ENCODE peak calls at places on chromosomes 2 and 18, in nine cellular contexts. R, Y, X, M, W, A, O, F and P are unnamed samples.
A peak's percentile ranks its signal among the peaks of the same experiment; 100 is the strongest.

GRCh38 chr2:239179851-239180371 is 220.9 kb downstream of the HDAC4 start:
- DNase-seq in R (no peak), Y (no peak), X (no peak), M (peak; percentile 71), W (no peak), A (peak; percentile 57), O (no peak), F (peak; percentile 39), P (no peak)

GRCh38 chr2:29831560-29831959 is 89.8 kb downstream of the ALK start:
- DNase-seq in R (no peak), Y (no peak), X (no peak), M (no peak), W (no peak), A (no peak), O (no peak), F (no peak), P (no peak)

GRCh38 chr2:170218931-170219330 is 41.0 kb downstream of the MYO3B start:
- DNase-seq in R (no peak), Y (no peak), X (no peak), M (no peak), W (no peak), A (no peak), O (no peak), F (no peak), P (no peak)

GRCh38 chr2:144941743-144942488 is 422.0 kb upstream of the ZEB2 start:
- DNase-seq in R (no peak), Y (no peak), X (no peak), M (no peak), W (no peak), A (no peak), O (no peak), F (no peak), P (no peak)

GRCh38 chr2:237315170-237315880 is 98.6 kb downstream of the COL6A3 start:
- DNase-seq in R (no peak), Y (peak; percentile 20), X (peak; percentile 76), M (no peak), W (no peak), A (peak; percentile 99), O (peak; percentile 76), F (peak; percentile 85), P (no peak)

GRCh38 chr2:241482126-241482525 is 26.3 kb downstream of the STK25 start:
- DNase-seq in R (no peak), Y (no peak), X (no peak), M (no peak), W (no peak), A (no peak), O (no peak), F (no peak), P (no peak)

GRCh38 chr2:9556121-9556869 is 665 bp upstream of the ADAM17 start:
- DNase-seq in R (no peak), Y (no peak), X (no peak), M (no peak), W (no peak), A (no peak), O (no peak), F (no peak), P (no peak)

GRCh38 chr2:9201185-9201891 is 5.3 kb upstream of the ASAP2 start:
- DNase-seq in R (no peak), Y (no peak), X (no peak), M (no peak), W (no peak), A (no peak), O (no peak), F (no peak), P (peak; percentile 27)

GRCh38 chr2:42225573-42225972 is 56.4 kb downstream of the EML4 start:
- DNase-seq in R (no peak), Y (no peak), X (no peak), M (no peak), W (no peak), A (no peak), O (no peak), F (no peak), P (no peak)

GRCh38 chr2:75465317-75465998 is 95.3 kb downstream of the EVA1A start:
- DNase-seq in R (no peak), Y (no peak), X (no peak), M (no peak), W (no peak), A (no peak), O (no peak), F (no peak), P (no peak)

GRCh38 chr18:34224423-34225217 is at the start of gene NOL4:
- DNase-seq in R (no peak), Y (peak; percentile 99), X (peak; percentile 45), M (peak; percentile 74), W (no peak), A (peak; percentile 67), O (peak; percentile 60), F (no peak), P (no peak)

GRCh38 chr2:159091381-159091780 is 122.9 kb downstream of the TANC1 start:
- DNase-seq in R (no peak), Y (no peak), X (no peak), M (no peak), W (no peak), A (no peak), O (no peak), F (no peak), P (no peak)
- H3K27ac ChIP-seq in R (no peak overlapping the region), Y (no peak overlapping the region), X (peak overlapping the region; percentile 39), M (peak overlapping the region; percentile 77), W (no peak overlapping the region), A (peak overlapping the region; percentile 68), O (peak overlapping the region; percentile 83), F (peak overlapping the region; percentile 62), P (peak overlapping the region; percentile 89)

DNA sequence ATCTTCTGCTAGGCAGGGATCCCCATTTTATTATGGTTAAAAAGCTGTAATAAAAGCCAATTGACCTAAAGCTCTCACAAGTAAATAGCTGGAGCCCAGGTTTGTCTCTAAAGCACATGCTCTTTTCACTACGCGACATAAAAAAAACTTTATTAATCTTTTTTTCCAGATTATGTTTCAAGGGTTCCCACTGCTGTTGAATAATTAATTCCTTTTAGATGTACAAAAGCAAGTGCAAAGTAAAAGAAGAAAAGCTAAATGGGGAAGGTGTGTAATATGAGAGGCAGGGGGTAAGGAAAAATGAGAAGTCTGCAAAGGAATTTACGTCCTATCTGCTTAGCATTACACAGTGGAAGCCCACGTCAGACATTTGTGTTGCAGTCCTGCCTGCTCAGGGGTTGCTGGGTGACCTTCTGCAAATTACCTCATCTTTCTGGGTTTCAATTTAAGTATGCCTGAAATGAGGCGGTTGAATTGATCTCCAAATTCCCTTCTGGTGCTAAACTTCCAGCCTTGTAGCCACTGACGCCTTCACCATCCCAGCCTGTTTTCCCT is 768 bp upstream of the NABP1 start:
- DNase-seq in R (no peak), Y (peak; percentile 27), X (peak; percentile 28), M (no peak), W (peak; percentile 82), A (peak; percentile 82), O (peak; percentile 30), F (no peak), P (no peak)
- TF ChIP-seq POLR2AphosphoS5 in R (no peak), Y (no peak), X (no peak), M (no peak), W (no peak), A (no peak), O (no peak), F (no peak), P (no peak)

GRCh38 chr2:84442888-84443287 is 16.2 kb downstream of the SUCLG1 start:
- DNase-seq in R (no peak), Y (no peak), X (no peak), M (no peak), W (no peak), A (no peak), O (no peak), F (no peak), P (no peak)
- H3K27ac ChIP-seq in R (no peak overlapping the region), Y (no peak overlapping the region), X (no peak overlapping the region), M (no peak overlapping the region), W (no peak overlapping the region), A (no peak overlapping the region), O (no peak overlapping the region), F (no peak overlapping the region), P (no peak overlapping the region)

DNA sequence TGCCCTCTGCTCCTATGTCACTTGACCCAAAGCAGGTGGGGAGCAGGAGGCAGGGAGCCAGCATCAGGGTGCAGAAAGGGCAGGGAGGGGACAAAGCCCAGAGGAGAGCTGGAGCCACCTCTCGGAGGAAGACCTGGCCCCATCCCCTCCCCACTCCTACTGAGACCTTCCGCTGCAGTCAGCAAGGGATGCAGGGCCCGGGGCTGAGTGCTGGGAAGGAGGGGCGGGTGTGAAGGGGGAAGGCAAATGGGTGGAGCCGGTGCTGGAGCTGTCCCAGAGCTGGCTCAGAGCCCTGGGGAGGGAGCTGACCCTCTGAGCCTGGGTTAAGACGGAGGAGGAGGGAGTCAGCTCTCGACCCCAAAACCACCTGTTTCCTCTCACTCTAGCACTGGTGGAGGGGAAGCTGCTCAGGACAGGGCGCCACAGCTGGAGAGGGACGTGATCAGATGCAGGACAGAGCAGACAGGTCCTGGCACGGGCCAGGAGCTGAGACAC is 33.8 kb downstream of the HS1BP3 start:
- DNase-seq in R (no peak), Y (peak; percentile 51), X (peak; percentile 67), M (peak; percentile 79), W (no peak), A (peak; percentile 96), O (peak; percentile 68), F (peak; percentile 87), P (no peak)
- TF ChIP-seq POLR2AphosphoS5 in R (no peak), Y (no peak), X (peak; percentile 58), M (peak; percentile 81), W (no peak), A (peak; percentile 76), O (peak; percentile 25), F (no peak), P (peak; percentile 17)

GRCh38 chr2:106336740-106337139 is 131.5 kb downstream of the RGPD3 start:
- DNase-seq in R (no peak), Y (no peak), X (no peak), M (no peak), W (no peak), A (no peak), O (no peak), F (no peak), P (no peak)
- H3K27ac ChIP-seq in R (no peak overlapping the region), Y (no peak overlapping the region), X (no peak overlapping the region), M (no peak overlapping the region), W (no peak overlapping the region), A (no peak overlapping the region), O (no peak overlapping the region), F (no peak overlapping the region), P (no peak overlapping the region)

GRCh38 chr2:100137318-100137717 is 5.1 kb downstream of the AFF3 start:
- DNase-seq in R (no peak), Y (no peak), X (no peak), M (no peak), W (no peak), A (no peak), O (no peak), F (no peak), P (peak; percentile 64)

GRCh38 chr2:100139114-100139513 is 3.3 kb downstream of the AFF3 start:
- DNase-seq in R (no peak), Y (no peak), X (no peak), M (no peak), W (no peak), A (no peak), O (no peak), F (no peak), P (no peak)

GRCh38 chr2:100135415-100135814 is 7.0 kb downstream of the AFF3 start:
- DNase-seq in R (no peak), Y (no peak), X (no peak), M (no peak), W (no peak), A (no peak), O (no peak), F (no peak), P (no peak)

GRCh38 chr2:100137877-100138570 is 4.4 kb downstream of the AFF3 start:
- DNase-seq in R (no peak), Y (no peak), X (peak; percentile 40), M (no peak), W (no peak), A (no peak), O (no peak), F (no peak), P (no peak)

GRCh38 chr2:100136310-100136709 is 6.1 kb downstream of the AFF3 start:
- DNase-seq in R (no peak), Y (no peak), X (no peak), M (no peak), W (no peak), A (no peak), O (no peak), F (no peak), P (no peak)
- TF ChIP-seq POLR2AphosphoS5 in R (no peak), Y (no peak), X (no peak), M (no peak), W (no peak), A (no peak), O (no peak), F (no peak), P (no peak)